ENCODE peak calls at places on chromosomes 11 and 22, in six cellular contexts. A, V, W, P, Q and L are unnamed samples.

GRCh38 chr22:42947211-42947990 is 67.5 kb downstream of the PACSIN2 start:
- DNase-seq in Q (no peak), W (peak; percentile 41), V (peak; percentile 13), A (no peak), P (no peak), L (no peak)

GRCh38 chr11:121958978-121959340 is 157.1 kb downstream of the BLID start:
- DNase-seq in W (no peak), V (no peak), P (no peak), Q (no peak), A (no peak), L (no peak)

GRCh38 chr11:12106101-12106500 is 4.3 kb upstream of the MICAL2 start:
- DNase-seq in P (no peak), Q (no peak), A (no peak), W (no peak), V (no peak), L (no peak)

GRCh38 chr11:78351979-78352731 is 65.5 kb downstream of the GAB2 start:
- DNase-seq in Q (no peak), V (no peak), P (no peak), W (no peak), A (peak; percentile 60), L (no peak)

GRCh38 chr11:13140028-13140870 is 131.1 kb downstream of the RASSF10 start:
- DNase-seq in P (peak; percentile 77), W (no peak), V (peak; percentile 3), A (no peak), Q (no peak), L (peak; percentile 21)

GRCh38 chr22:44584256-44584902 is 86.3 kb upstream of the RTL6 start:
- DNase-seq in W (peak; percentile 18), Q (no peak), P (no peak), A (peak; percentile 31), V (no peak), L (no peak)

GRCh38 chr11:120194166-120194565 is 16.7 kb upstream of the OAF start:
- DNase-seq in P (no peak), Q (no peak), V (no peak), W (no peak), A (no peak), L (no peak)

GRCh38 chr11:78202733-78203167 is 14.0 kb downstream of the USP35 start:
- DNase-seq in P (no peak), W (no peak), V (peak; percentile 61), A (no peak), Q (peak; percentile 52), L (no peak)

GRCh38 chr22:20384865-20385264 is 9.1 kb upstream of the ZNF74 start:
- DNase-seq in P (no peak), V (no peak), A (peak; percentile 1), W (no peak), Q (no peak), L (no peak)

GRCh38 chr11:133065847-133066485 is 466.3 kb downstream of the OPCML start:
- DNase-seq in P (no peak), V (no peak), A (no peak), Q (no peak), W (no peak), L (no peak)

GRCh38 chr22:19304547-19304946 is 13.0 kb upstream of the CLTCL1 start:
- DNase-seq in V (no peak), W (no peak), Q (no peak), A (no peak), P (no peak), L (no peak)

GRCh38 chr11:69848196-69848595 is 29.0 kb upstream of the FGF3 start:
- DNase-seq in Q (no peak), W (no peak), P (no peak), V (no peak), A (no peak), L (no peak)

GRCh38 chr22:21051145-21051835 is 5.5 kb downstream of the LRRC74B start:
- DNase-seq in A (no peak), P (no peak), W (no peak), Q (no peak), V (no peak), L (no peak)

GRCh38 chr11:71461696-71462095 is 8.7 kb downstream of the NADSYN1 start:
- DNase-seq in P (no peak), A (no peak), V (no peak), Q (no peak), W (no peak), L (no peak)

GRCh38 chr11:34213366-34213765 is 107.9 kb downstream of the NAT10 start:
- DNase-seq in P (no peak), Q (no peak), V (no peak), A (no peak), W (no peak), L (no peak)

GRCh38 chr22:46972256-46972655 is 209.8 kb downstream of the TBC1D22A start:
- DNase-seq in V (no peak), Q (no peak), P (no peak), A (no peak), W (no peak), L (no peak)

GRCh38 chr22:46887978-46888377 is 125.5 kb downstream of the TBC1D22A start:
- DNase-seq in V (no peak), P (no peak), Q (no peak), W (no peak), A (peak; percentile 26), L (no peak)

GRCh38 chr11:108206171-108206570 is 16.3 kb downstream of the NPAT start:
- DNase-seq in A (no peak), W (no peak), P (no peak), V (no peak), Q (no peak), L (no peak)

GRCh38 chr11:57508341-57509170 is 6.9 kb downstream of the SLC43A1 start:
- DNase-seq in V (no peak), W (no peak), A (no peak), P (no peak), Q (no peak), L (no peak)

GRCh38 chr11:11738370-11738769 is 103.4 kb upstream of the USP47 start:
- DNase-seq in P (no peak), W (no peak), V (no peak), A (no peak), Q (no peak), L (no peak)

GRCh38 chr11:70317576-70318305 is 47.3 kb downstream of the PPFIA1 start:
- DNase-seq in W (no peak), V (no peak), A (no peak), P (no peak), Q (no peak), L (no peak)

GRCh38 chr22:44915441-44915840 is 94.4 kb downstream of the PHF21B start:
- DNase-seq in Q (no peak), A (peak; percentile 27), W (no peak), P (no peak), V (no peak), L (no peak)

GRCh38 chr22:25494774-25495173 is 69.7 kb upstream of the GRK3 start:
- DNase-seq in P (no peak), V (peak; percentile 19), W (no peak), Q (no peak), A (no peak), L (peak; percentile 48)

GRCh38 chr11:7351228-7351627 is 99.5 kb downstream of the SYT9 start:
- DNase-seq in V (no peak), W (no peak), P (no peak), A (no peak), Q (no peak), L (no peak)

GRCh38 chr11:114762437-114762836 is 84.1 kb downstream of the NXPE2 start:
- DNase-seq in Q (peak; percentile 5), A (peak; percentile 88), P (peak; percentile 86), W (peak; percentile 72), V (peak; percentile 40), L (peak; percentile 15)

GRCh38 chr11:79667377-79667776 is 226.5 kb upstream of the TENM4 start:
- DNase-seq in A (no peak), V (no peak), Q (no peak), W (no peak), P (no peak), L (no peak)

DNA sequence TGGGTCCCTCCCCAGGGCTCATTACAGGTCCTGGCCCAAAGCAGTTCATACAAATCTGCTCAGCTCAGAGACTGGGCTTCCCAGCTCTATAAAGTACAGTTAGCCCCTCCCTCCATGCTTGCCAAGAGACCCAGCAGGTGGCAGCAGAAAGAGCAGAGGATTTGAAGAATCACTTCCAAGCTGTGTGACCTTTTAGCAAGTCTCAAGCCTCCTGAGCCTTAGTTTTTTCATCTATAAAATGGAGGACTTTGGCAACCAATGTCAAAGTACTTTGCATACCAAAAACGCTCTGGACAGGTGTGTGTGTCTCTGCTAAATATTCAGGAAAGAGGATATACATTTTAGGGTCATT is 26.6 kb downstream of the RELT start:
- DNase-seq in W (no peak), Q (peak; percentile 51), A (peak; percentile 60), V (peak; percentile 37), P (no peak), L (no peak)
- TF ChIP-seq CTCF in W (peak; percentile 9), Q (peak; percentile 72), A (peak; percentile 34), V (no peak), P (no peak), L (no peak)

DNA sequence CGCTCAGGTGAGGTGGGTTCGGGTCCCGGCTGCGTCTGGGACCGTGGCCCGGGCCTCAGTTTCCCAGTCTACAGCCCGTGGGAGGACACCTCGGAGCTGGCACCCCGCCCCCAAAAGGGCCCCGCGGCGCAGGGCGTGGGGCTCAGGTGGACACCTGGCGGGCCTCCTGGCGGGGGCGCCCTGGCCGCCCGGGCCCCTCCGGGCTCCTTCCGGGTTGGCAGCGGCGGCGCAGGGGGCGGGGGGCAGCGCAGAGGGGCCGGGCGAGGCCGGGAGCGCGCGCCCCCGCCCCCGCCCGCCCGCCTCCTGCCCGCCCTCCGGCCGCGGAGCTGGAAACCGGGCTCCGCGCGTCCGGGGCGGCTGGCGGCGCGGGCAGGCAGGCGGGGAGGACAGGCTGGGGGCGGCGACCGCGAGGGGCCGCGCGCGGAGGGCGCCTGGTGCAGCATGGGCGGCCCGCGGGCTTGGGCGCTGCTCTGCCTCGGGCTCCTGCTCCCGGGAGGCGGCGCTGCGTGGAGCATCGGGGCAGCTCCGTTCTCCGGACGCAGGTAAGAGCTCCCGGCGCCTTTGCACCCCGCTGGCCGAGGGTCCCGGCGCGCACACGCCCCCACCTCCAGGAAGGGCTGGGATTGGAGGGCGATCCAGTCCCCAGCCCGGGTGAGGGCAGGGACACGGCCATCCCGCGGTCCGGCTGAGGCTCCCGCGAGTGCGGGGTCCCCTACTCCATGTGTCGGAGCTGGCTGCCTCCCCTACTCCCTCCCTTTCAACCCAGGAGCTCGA is at the start of gene EMID1:
- DNase-seq in V (peak; percentile 41), A (peak; percentile 85), Q (no peak), W (peak; percentile 62), P (peak; percentile 47), L (peak; percentile 86)
- TF ChIP-seq CTCF in V (no peak), A (peak; percentile 41), Q (no peak), W (no peak), P (no peak), L (peak; percentile 10)

GRCh38 chr22:50292643-50293440 is 14.6 kb downstream of the PLXNB2 start:
- DNase-seq in A (no peak), V (peak; percentile 56), Q (peak; percentile 86), W (no peak), P (no peak), L (no peak)
- TF ChIP-seq CTCF in A (no peak), V (no peak), Q (no peak), W (no peak), P (no peak), L (no peak)

DNA sequence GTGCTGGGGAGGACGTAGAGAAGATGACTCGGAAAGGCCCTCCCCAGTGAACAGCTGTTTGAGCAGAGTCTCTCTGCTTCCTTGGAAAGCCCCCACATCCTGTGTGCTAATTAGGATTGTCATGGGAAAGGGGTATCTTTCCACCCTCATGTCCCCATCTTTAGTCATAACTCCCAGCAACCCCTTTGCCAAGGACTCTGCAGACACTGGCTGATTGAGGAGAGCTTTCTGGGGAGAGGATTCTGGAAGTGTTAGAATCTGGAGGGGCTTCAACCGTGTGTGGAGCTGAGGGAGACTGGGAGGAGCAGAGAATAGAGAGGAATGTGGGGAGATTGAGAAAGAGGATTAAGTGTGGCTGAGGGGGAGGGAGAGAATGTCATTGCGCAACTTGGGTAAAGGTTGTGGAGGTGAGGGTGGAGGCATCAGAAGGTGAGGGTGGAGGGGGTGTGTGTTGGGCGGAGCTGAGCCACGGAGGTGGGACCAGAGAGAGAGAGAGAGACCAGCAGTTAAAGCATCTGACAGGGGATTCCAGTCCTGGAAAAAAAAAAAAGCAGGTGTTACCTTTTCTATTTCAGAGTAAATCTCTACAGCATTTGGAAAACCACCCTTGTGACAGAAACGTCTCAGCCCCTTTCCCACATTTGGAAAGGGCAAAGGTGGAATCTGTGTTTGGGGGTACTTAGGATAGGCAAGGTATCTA is 2.2 kb downstream of the DTX4 start:
- DNase-seq in V (no peak), A (peak; percentile 89), Q (no peak), W (peak; percentile 82), P (peak; percentile 88), L (peak; percentile 41)
- TF ChIP-seq CTCF in V (no peak), A (no peak), Q (no peak), W (no peak), P (no peak), L (no peak)